ENCODE peak calls at places on chromosome 1, in four cellular contexts. T is testis, M is tibial artery, U is colonic mucosa. B is an unnamed sample. For H3K27me3, the result is how much of the 10 kb centered on the place peaks cover.

GRCh38 chr1:59568158-59568935 is 246.4 kb upstream of the HOOK1 start:
- DNase-seq in T (no peak), M (no peak), U (no peak), B (no peak)

GRCh38 chr1:48190893-48191292 is 31.6 kb upstream of the SLC5A9 start:
- DNase-seq in T (no peak), M (no peak), U (no peak), B (no peak)

GRCh38 chr1:31361607-31362006 is 11.3 kb downstream of the FABP3 start:
- DNase-seq in T (no peak), M (no peak), U (no peak), B (no peak)

GRCh38 chr1:185207980-185208602 is 51.1 kb downstream of the SWT1 start:
- DNase-seq in T (no peak), M (no peak), U (no peak), B (no peak)

GRCh38 chr1:13824626-13825025 is 124.6 kb downstream of the PRDM2 start:
- DNase-seq in T (no peak), M (no peak), U (peak), B (no peak)

GRCh38 chr1:20037877-20038276 is 32.1 kb upstream of the PLA2G5 start:
- DNase-seq in T (no peak), M (no peak), U (no peak), B (no peak)

GRCh38 chr1:227120827-227121226 is 180.7 kb downstream of the COQ8A start:
- DNase-seq in T (no peak), M (no peak), U (no peak), B (no peak)

GRCh38 chr1:230174765-230175747 is 108.0 kb downstream of the GALNT2 start:
- DNase-seq in T (peak), M (no peak), U (peak), B (no peak)

GRCh38 chr1:149903836-149904491 is 4.6 kb downstream of the BOLA1 start:
- DNase-seq in T (no peak), M (no peak), U (no peak), B (no peak)

GRCh38 chr1:41523981-41524675 is 39.6 kb upstream of the EDN2 start:
- DNase-seq in T (no peak), M (no peak), U (no peak), B (no peak)

GRCh38 chr1:59680044-59680443 is 134.7 kb upstream of the HOOK1 start:
- DNase-seq in T (no peak), M (no peak), U (no peak), B (no peak)

DNA sequence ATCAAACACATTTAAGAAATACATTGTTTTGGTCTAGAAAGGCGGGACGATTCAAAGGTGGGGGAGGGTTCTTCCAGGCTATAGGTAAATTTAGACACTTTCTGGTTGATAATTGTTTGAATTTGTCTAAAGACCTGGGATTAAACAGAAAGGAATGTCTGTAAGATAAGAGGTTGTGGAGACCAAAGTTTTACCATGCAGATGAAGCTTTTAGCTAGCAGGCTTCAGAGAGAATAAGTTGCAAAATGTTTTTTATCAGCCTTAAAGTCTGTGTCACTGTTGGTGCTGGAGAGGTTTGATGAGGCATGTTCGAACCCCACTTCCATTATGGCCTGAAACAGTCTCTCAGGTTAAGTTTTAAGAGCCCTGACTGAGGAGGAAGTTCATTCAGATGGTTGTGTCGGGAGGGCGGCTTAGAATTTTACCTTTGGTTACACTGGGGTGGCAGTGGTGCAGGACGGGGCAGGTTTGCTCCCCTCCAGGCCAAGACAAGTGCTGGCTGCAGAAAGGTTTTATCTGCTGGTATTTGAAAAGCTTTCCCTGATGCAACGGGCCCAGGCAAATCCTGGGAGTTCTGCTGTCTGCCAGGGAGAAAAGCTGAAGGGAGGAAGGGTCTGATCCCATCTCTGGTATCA is 16.0 kb upstream of the SLC2A5 start:
- DNase-seq in T (no peak), M (no peak), U (no peak), B (no peak)
- H3K27me3 ChIP-seq in T (under half), M (under half), U (under half), B (under half)

DNA sequence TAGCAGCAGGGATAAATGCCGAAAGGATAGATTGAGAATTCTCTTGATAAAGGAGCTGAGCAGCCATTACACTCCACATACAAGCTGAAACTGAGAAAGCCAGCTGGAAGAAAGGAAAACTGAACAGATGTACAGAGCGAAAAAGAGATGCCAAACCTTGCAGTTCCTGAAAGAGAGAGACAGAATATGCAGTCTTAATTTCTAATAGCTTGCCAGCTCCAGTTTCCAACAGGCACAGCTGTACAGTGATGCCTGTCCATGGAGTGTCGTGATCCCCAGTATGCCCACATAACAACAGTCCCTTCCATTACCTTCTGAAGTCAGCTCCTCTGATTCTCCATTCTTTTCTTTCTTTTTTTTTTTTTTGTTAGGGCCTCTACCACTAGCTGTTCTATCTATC is 22.7 kb downstream of the ABL2 start:
- DNase-seq in T (no peak), M (no peak), U (no peak), B (no peak)
- TF ChIP-seq CTCF in T (no peak), M (no peak), U (no peak), B (no peak)

GRCh38 chr1:6241107-6241886 is 2.7 kb upstream of the HES3 start:
- DNase-seq in T (no peak), M (no peak), U (no peak), B (no peak)
- H3K27me3 ChIP-seq in T (under half), M (half or more), U (half or more), B (half or more)

GRCh38 chr1:218351617-218352438 is 6.7 kb downstream of the TGFB2 start:
- DNase-seq in T (no peak), M (peak), U (no peak), B (no peak)
- TF ChIP-seq CTCF in T (peak), M (peak), U (no peak), B (peak)

DNA sequence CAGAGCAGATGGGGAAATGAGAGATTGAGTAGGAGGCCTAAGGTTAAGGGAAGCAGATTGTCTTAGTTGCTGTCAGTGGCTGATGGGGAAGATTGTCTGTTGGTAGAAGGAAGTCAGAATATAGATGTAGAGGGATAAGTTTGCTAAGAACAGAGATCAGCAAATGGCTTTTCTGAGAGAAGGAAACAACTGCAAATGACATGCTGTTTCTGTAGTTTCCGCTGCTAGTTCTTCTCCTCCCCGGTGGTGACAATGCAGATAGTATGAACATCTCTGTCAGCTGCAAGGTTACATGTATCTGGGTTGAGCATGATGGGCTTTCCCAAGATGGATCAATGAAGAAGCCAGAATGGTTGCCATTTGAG is 830 bp downstream of the CD1C start:
- DNase-seq in T (no peak), M (no peak), U (no peak), B (no peak)
- H3K27me3 ChIP-seq in T (under half), M (under half), U (under half), B (under half)

GRCh38 chr1:191432817-191433216 is 725.4 kb upstream of the RGS18 start:
- DNase-seq in T (no peak), M (no peak), U (no peak), B (no peak)
- TF ChIP-seq CTCF in T (no peak), M (no peak), U (no peak), B (no peak)

DNA sequence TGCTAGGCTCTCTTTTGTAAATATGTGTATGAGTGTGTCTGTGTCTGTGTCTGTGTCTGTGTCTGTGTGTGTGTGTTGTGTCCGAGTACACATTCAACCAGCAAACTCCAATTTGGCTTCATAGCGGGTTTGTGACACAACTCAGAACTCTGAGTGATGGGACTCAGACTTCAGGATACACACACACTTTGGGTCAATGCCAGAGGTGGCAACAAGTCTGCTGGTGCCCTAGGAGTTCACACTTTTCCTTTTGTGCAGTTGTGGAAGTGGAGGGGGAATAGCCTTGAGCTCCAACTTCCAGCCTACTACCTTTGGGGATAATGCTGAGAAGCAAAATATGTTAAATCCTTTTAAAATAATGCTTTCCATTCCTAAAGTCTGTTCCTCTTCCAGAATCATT is 16.6 kb upstream of the TBX15 start:
- DNase-seq in T (no peak), M (no peak), U (no peak), B (no peak)
- H3K27me3 ChIP-seq in T (under half), M (under half), U (half or more), B (half or more)

DNA sequence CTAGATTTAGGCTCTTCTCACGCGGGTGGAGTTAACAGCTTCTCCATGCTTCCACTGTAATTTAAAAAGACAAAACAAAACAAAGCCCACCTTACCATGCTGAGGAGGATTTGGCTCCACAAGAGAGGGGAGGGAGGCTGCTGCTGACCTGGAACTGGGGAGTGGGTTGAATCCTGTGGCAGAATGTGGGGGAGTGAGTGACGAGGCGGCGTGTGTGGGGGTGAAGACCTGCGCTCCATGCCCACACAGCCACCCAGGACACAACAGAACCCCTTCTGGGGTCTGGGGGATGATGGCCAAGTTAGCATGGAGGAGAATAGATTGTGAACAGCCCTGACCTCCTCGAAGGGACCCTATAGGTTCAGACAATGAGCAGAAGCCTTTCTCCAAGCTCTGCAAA is 44.0 kb upstream of the LRRN2 start:
- DNase-seq in T (no peak), M (no peak), U (no peak), B (no peak)
- TF ChIP-seq CTCF in T (no peak), M (no peak), U (no peak), B (no peak)

GRCh38 chr1:224237094-224237881 is 54.2 kb downstream of the DEGS1 start:
- DNase-seq in T (no peak), M (no peak), U (no peak), B (no peak)

GRCh38 chr1:224235819-224236493 is 52.9 kb downstream of the DEGS1 start:
- DNase-seq in T (no peak), M (no peak), U (no peak), B (no peak)

GRCh38 chr1:224234017-224234416 is 51.0 kb downstream of the DEGS1 start:
- DNase-seq in T (no peak), M (no peak), U (no peak), B (no peak)

GRCh38 chr1:224238756-224239155 is 55.7 kb downstream of the DEGS1 start:
- DNase-seq in T (peak), M (no peak), U (no peak), B (no peak)

GRCh38 chr1:224238212-224238611 is 55.2 kb downstream of the DEGS1 start:
- DNase-seq in T (no peak), M (no peak), U (no peak), B (no peak)
- H3K27me3 ChIP-seq in T (under half), M (under half), U (under half), B (under half)

GRCh38 chr1:21814241-21814918 is 2.3 kb downstream of the LDLRAD2 start:
- DNase-seq in T (peak), M (no peak), U (no peak), B (peak)
- TF ChIP-seq CTCF in T (peak), M (no peak), U (peak), B (peak)

B was measured in CD4-positive, alpha-beta T cell.